ENCODE peak calls at places on chromosomes 11 and 22, in five cellular contexts. One of them, this sample, is unnamed. For H3K4me1, the result is how much of the 10 kb centered on the place peaks cover.

GRCh38 chr11:1163911-1164735 is 6.4 kb downstream of the MUC5AC start:
- DNase-seq in heart right ventricle: no peak
- DNase-seq in lower lobe of right lung: no peak
- DNase-seq in H9: no peak
- DNase-seq in stomach: peak
- DNase-seq in this sample: peak

GRCh38 chr11:35247428-35247827 is 108.5 kb downstream of the CD44 start:
- DNase-seq in stomach: peak
- DNase-seq in heart right ventricle: no peak
- DNase-seq in lower lobe of right lung: no peak
- DNase-seq in H9: no peak
- DNase-seq in this sample: no peak

GRCh38 chr11:15590131-15590530 is 475.4 kb downstream of the INSC start:
- DNase-seq in heart right ventricle: no peak
- DNase-seq in H9: no peak
- DNase-seq in stomach: no peak
- DNase-seq in lower lobe of right lung: no peak
- DNase-seq in this sample: no peak

GRCh38 chr11:61516675-61517516 is 8.3 kb downstream of the LRRC10B start:
- DNase-seq in heart right ventricle: no peak
- DNase-seq in stomach: peak
- DNase-seq in H9: peak
- DNase-seq in lower lobe of right lung: no peak
- DNase-seq in this sample: no peak

GRCh38 chr11:64613648-64614047 is 22.6 kb downstream of the SLC22A12 start:
- DNase-seq in H9: no peak
- DNase-seq in stomach: no peak
- DNase-seq in lower lobe of right lung: no peak
- DNase-seq in heart right ventricle: no peak
- DNase-seq in this sample: no peak

GRCh38 chr11:1622076-1622475 is at the start of gene KRTAP5-4:
- DNase-seq in stomach: no peak
- DNase-seq in H9: no peak
- DNase-seq in lower lobe of right lung: no peak
- DNase-seq in heart right ventricle: no peak
- DNase-seq in this sample: no peak

GRCh38 chr11:95375451-95375850 is 144.4 kb upstream of the SESN3 start:
- DNase-seq in heart right ventricle: no peak
- DNase-seq in stomach: no peak
- DNase-seq in H9: no peak
- DNase-seq in lower lobe of right lung: no peak
- DNase-seq in this sample: no peak

GRCh38 chr11:73198677-73199076 is 19.4 kb upstream of the P2RY2 start:
- DNase-seq in H9: peak
- DNase-seq in lower lobe of right lung: no peak
- DNase-seq in stomach: no peak
- DNase-seq in heart right ventricle: no peak
- DNase-seq in this sample: no peak

GRCh38 chr22:50376064-50376747 is 33.1 kb downstream of the PPP6R2 start:
- DNase-seq in H9: no peak
- DNase-seq in heart right ventricle: no peak
- DNase-seq in stomach: no peak
- DNase-seq in lower lobe of right lung: no peak
- DNase-seq in this sample: no peak

GRCh38 chr11:81892770-81893635 is 840.7 kb downstream of the FAM181B start:
- DNase-seq in heart right ventricle: no peak
- DNase-seq in lower lobe of right lung: no peak
- DNase-seq in stomach: no peak
- DNase-seq in H9: no peak
- DNase-seq in this sample: no peak

GRCh38 chr11:12281571-12282478 is 95.5 kb upstream of the PARVA start:
- DNase-seq in lower lobe of right lung: peak
- DNase-seq in H9: peak
- DNase-seq in stomach: peak
- DNase-seq in heart right ventricle: peak
- DNase-seq in this sample: peak

GRCh38 chr11:75490221-75491181 is 35.2 kb downstream of the GDPD5 start:
- DNase-seq in heart right ventricle: no peak
- DNase-seq in stomach: no peak
- DNase-seq in H9: peak
- DNase-seq in lower lobe of right lung: no peak
- DNase-seq in this sample: no peak

GRCh38 chr22:40552070-40552469 is 84.4 kb downstream of the MRTFA start:
- DNase-seq in heart right ventricle: peak
- DNase-seq in stomach: no peak
- DNase-seq in H9: no peak
- DNase-seq in lower lobe of right lung: no peak
- DNase-seq in this sample: no peak

GRCh38 chr11:8328231-8328794 is 64.6 kb upstream of the LMO1 start:
- DNase-seq in H9: no peak
- DNase-seq in stomach: no peak
- DNase-seq in heart right ventricle: no peak
- DNase-seq in lower lobe of right lung: no peak
- DNase-seq in this sample: no peak

GRCh38 chr22:45139693-45140092 is 24.0 kb upstream of the NUP50 start:
- DNase-seq in lower lobe of right lung: no peak
- DNase-seq in H9: no peak
- DNase-seq in stomach: no peak
- DNase-seq in heart right ventricle: no peak
- DNase-seq in this sample: no peak

GRCh38 chr22:37676691-37677627 is 1.5 kb downstream of the LGALS1 start:
- DNase-seq in stomach: peak
- DNase-seq in heart right ventricle: peak
- DNase-seq in H9: peak
- DNase-seq in lower lobe of right lung: peak
- DNase-seq in this sample: peak

GRCh38 chr11:61793829-61794204 is 1.1 kb downstream of the FEN1 start:
- DNase-seq in lower lobe of right lung: no peak
- DNase-seq in H9: no peak
- DNase-seq in heart right ventricle: no peak
- DNase-seq in stomach: no peak
- DNase-seq in this sample: no peak

GRCh38 chr22:37228106-37229011 is 15.7 kb downstream of the RAC2 start:
- DNase-seq in lower lobe of right lung: no peak
- DNase-seq in stomach: no peak
- DNase-seq in heart right ventricle: peak
- DNase-seq in H9: no peak
- DNase-seq in this sample: peak

GRCh38 chr11:117877120-117877784 is 794 bp upstream of the FXYD6 start:
- DNase-seq in heart right ventricle: peak
- DNase-seq in lower lobe of right lung: no peak
- DNase-seq in stomach: no peak
- DNase-seq in H9: peak
- DNase-seq in this sample: no peak

DNA sequence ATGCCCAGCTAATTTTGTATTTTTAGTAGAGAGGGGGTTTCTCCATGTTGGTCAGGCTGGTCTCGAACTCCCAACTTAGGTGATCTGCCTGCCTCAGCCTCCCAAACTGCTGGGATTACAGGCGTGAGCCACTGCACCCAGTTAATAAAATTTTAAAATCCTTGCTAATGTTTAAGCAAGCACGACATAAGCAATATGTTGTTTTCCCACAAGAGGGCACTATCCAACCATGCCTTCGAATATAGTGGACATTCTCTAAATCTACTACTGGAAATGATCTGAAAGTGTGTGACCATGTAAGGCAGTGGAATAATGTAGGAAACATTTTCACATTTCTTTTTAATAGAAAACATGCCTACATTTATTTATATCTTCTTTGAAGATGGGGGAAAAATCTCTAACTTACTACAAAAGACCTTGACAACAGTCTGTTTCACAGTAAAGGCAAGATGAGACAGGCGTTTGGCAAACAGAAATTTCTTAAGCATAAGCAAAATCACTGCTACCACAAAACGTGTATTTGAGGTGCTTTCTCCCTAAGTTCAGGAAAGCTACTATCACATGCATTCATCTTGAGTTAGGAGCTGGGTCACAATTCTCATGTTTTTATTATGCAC is 38.2 kb downstream of the PITPNB start:
- DNase-seq in lower lobe of right lung: no peak
- DNase-seq in H9: no peak
- DNase-seq in heart right ventricle: peak
- DNase-seq in stomach: no peak
- DNase-seq in this sample: no peak
- H3K4me1 ChIP-seq in lower lobe of right lung: under half
- H3K4me1 ChIP-seq in H9: under half
- H3K4me1 ChIP-seq in heart right ventricle: half or more
- H3K4me1 ChIP-seq in stomach: under half
- H3K4me1 ChIP-seq in this sample: under half

GRCh38 chr11:132718711-132719641 is 813.3 kb downstream of the OPCML start:
- DNase-seq in lower lobe of right lung: no peak
- DNase-seq in heart right ventricle: no peak
- DNase-seq in stomach: no peak
- DNase-seq in H9: no peak
- DNase-seq in this sample: no peak

GRCh38 chr11:132715041-132715440 is 817.3 kb downstream of the OPCML start:
- DNase-seq in stomach: no peak
- DNase-seq in lower lobe of right lung: no peak
- DNase-seq in H9: no peak
- DNase-seq in heart right ventricle: no peak
- DNase-seq in this sample: no peak

GRCh38 chr11:132716037-132716436 is 816.3 kb downstream of the OPCML start:
- DNase-seq in lower lobe of right lung: no peak
- DNase-seq in H9: no peak
- DNase-seq in stomach: no peak
- DNase-seq in heart right ventricle: no peak
- DNase-seq in this sample: no peak

GRCh38 chr11:132719684-132720083 is 812.6 kb downstream of the OPCML start:
- DNase-seq in H9: no peak
- DNase-seq in lower lobe of right lung: no peak
- DNase-seq in stomach: no peak
- DNase-seq in heart right ventricle: no peak
- DNase-seq in this sample: no peak

GRCh38 chr11:132717824-132718223 is 814.5 kb downstream of the OPCML start:
- DNase-seq in heart right ventricle: no peak
- DNase-seq in lower lobe of right lung: no peak
- DNase-seq in H9: no peak
- DNase-seq in stomach: no peak
- DNase-seq in this sample: no peak
- TF ChIP-seq CTCF in heart right ventricle: no peak
- TF ChIP-seq CTCF in lower lobe of right lung: no peak
- TF ChIP-seq CTCF in H9: no peak
- TF ChIP-seq CTCF in stomach: no peak
- TF ChIP-seq CTCF in this sample: no peak

DNA sequence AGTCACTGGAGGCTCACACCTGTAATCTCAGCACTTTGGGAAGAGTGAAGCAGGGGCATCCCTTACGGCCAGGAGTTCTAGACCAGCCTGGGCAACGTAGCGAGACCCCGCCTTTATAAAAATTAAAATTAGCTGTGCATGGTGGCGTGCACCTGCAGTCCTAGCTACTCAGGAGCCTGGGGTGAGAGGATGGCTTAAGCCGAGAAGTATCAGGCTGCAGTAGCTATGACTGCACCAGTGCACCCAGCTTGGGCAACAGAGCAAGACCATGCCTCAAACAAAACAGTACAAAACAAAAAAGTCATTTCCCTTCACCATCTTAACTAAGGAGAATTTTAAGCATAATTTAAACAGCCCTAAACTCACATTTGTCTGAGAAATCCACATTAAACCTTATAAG is 23.2 kb upstream of the TFIP11 start:
- DNase-seq in H9: no peak
- DNase-seq in heart right ventricle: no peak
- DNase-seq in stomach: no peak
- DNase-seq in lower lobe of right lung: no peak
- DNase-seq in this sample: no peak
- H3K4me1 ChIP-seq in H9: under half
- H3K4me1 ChIP-seq in heart right ventricle: under half
- H3K4me1 ChIP-seq in stomach: under half
- H3K4me1 ChIP-seq in lower lobe of right lung: under half
- H3K4me1 ChIP-seq in this sample: under half

GRCh38 chr11:36271794-36272409 is 17.3 kb downstream of the COMMD9 start:
- DNase-seq in H9: no peak
- DNase-seq in lower lobe of right lung: no peak
- DNase-seq in heart right ventricle: no peak
- DNase-seq in stomach: no peak
- DNase-seq in this sample: no peak
- TF ChIP-seq CTCF in H9: peak
- TF ChIP-seq CTCF in lower lobe of right lung: peak
- TF ChIP-seq CTCF in heart right ventricle: no peak
- TF ChIP-seq CTCF in stomach: no peak
- TF ChIP-seq CTCF in this sample: no peak

GRCh38 chr11:83042966-83043711 is 28.6 kb downstream of the RAB30 start:
- DNase-seq in heart right ventricle: no peak
- DNase-seq in stomach: no peak
- DNase-seq in H9: no peak
- DNase-seq in lower lobe of right lung: no peak
- DNase-seq in this sample: no peak

GRCh38 chr11:83051760-83052671 is 19.7 kb downstream of the RAB30 start:
- DNase-seq in stomach: no peak
- DNase-seq in H9: no peak
- DNase-seq in heart right ventricle: peak
- DNase-seq in lower lobe of right lung: no peak
- DNase-seq in this sample: no peak

GRCh38 chr11:83046626-83047172 is 25.0 kb downstream of the RAB30 start:
- DNase-seq in lower lobe of right lung: no peak
- DNase-seq in heart right ventricle: no peak
- DNase-seq in stomach: no peak
- DNase-seq in H9: no peak
- DNase-seq in this sample: no peak

GRCh38 chr11:83044958-83045712 is 26.6 kb downstream of the RAB30 start:
- DNase-seq in stomach: no peak
- DNase-seq in H9: no peak
- DNase-seq in lower lobe of right lung: no peak
- DNase-seq in heart right ventricle: no peak
- DNase-seq in this sample: no peak

GRCh38 chr11:83047515-83048225 is 24.0 kb downstream of the RAB30 start:
- DNase-seq in heart right ventricle: no peak
- DNase-seq in H9: no peak
- DNase-seq in lower lobe of right lung: no peak
- DNase-seq in stomach: no peak
- DNase-seq in this sample: no peak
- H3K4me1 ChIP-seq in heart right ventricle: half or more
- H3K4me1 ChIP-seq in H9: under half
- H3K4me1 ChIP-seq in lower lobe of right lung: under half
- H3K4me1 ChIP-seq in stomach: under half
- H3K4me1 ChIP-seq in this sample: under half

GRCh38 chr22:28594784-28595324 is 84.8 kb downstream of the TTC28 start:
- DNase-seq in lower lobe of right lung: no peak
- DNase-seq in stomach: no peak
- DNase-seq in heart right ventricle: no peak
- DNase-seq in H9: no peak
- DNase-seq in this sample: no peak
- TF ChIP-seq CTCF in lower lobe of right lung: peak
- TF ChIP-seq CTCF in stomach: peak
- TF ChIP-seq CTCF in heart right ventricle: peak
- TF ChIP-seq CTCF in H9: peak
- TF ChIP-seq CTCF in this sample: peak

This sample was measured in left lung.